ENCODE peak calls at places on chromosomes 4 and X, in seven cellular contexts. F is prostate gland, G is Panc1, B is GM23338, K is HCT116, X is breast epithelium, O is HL-60. T is an unnamed sample.

GRCh38 chr4:134202557-134202956 is 968 bp upstream of the PABPC4L start:
- DNase-seq in F (peak), G (no peak), B (no peak), K (no peak), X (no peak), O (no peak), T (no peak)

GRCh38 chr4:126172126-126172525 is 857.4 kb downstream of the FAT4 start:
- DNase-seq in F (no peak), G (no peak), B (no peak), K (no peak), X (no peak), O (peak), T (no peak)

GRCh38 chr4:72171761-72172160 is 140.0 kb downstream of the NPFFR2 start:
- DNase-seq in F (no peak), G (no peak), B (no peak), K (no peak), X (no peak), O (no peak), T (no peak)

GRCh38 chrX:116281106-116281505 is 110.6 kb downstream of the AGTR2 start:
- DNase-seq in F (no peak), G (no peak), B (peak), K (no peak), X (no peak), O (no peak), T (no peak)

GRCh38 chrX:76148011-76148665 is 24.7 kb upstream of the PBDC1 start:
- DNase-seq in F (no peak), G (no peak), B (no peak), K (no peak), X (no peak), O (peak), T (no peak)

GRCh38 chrX:118634336-118634735 is 93.1 kb upstream of the IL13RA1 start:
- DNase-seq in F (no peak), G (no peak), B (no peak), K (no peak), X (no peak), O (no peak), T (no peak)

GRCh38 chr4:17027495-17027894 is 129.1 kb upstream of the LDB2 start:
- DNase-seq in F (no peak), G (no peak), B (no peak), K (peak), X (no peak), O (no peak), T (no peak)

GRCh38 chr4:48275247-48275646 is 5.6 kb upstream of the TEC start:
- DNase-seq in F (no peak), G (no peak), B (peak), K (peak), X (no peak), O (peak), T (no peak)

GRCh38 chr4:114512595-114513295 is 85.9 kb upstream of the UGT8 start:
- DNase-seq in F (no peak), G (no peak), B (no peak), K (no peak), X (no peak), O (no peak), T (no peak)

GRCh38 chr4:26094911-26095310 is 180.9 kb downstream of the SMIM20 start:
- DNase-seq in F (no peak), G (no peak), B (no peak), K (no peak), X (no peak), O (no peak), T (no peak)

DNA sequence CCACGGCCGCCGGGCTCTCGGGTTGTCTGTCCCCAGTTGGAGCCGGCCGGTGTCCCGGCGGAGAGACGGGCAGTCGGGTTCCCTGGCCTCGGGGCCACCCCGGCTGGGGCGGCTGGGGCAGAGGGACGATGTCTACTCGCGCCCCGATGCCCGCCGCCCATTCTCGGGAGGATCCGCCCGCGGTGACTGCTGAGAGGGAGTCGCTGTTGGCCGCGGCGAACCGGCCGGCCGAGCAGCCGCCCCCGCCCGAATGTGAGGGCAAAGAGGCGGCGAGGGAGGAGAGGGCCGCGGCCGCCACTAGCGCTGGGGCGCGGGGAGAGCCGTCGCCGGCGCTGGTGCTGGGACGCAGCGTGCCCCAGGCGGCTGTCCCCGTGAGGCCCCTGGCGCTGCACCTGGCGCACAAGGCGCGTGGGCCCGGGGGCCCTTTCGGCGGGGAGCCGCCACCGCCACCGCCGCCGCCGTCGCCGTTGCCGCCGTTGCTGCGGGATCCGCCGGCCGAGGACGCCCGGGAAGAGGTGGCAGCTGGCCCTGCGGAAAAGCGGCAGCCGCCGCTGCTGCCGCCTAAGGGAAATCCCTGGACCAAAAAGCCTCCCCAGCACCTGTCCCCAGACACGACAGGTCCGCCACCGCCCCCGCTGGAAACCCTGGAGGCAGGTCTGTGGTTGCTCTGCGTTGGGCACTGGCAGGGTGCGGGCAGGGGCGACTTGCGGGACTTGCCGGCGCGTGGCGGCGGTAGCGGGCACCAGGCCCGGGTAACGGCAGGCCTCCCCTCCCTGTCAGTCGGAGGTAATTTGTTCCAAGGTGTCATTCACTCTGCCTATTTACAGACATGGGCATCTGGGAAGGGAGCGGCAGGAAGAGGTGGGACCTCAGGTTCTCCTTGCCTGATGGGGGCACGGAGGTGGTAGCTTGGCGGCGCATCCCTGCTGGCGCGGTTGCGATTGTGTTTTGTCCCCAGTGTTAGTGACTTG is 739 bp downstream of the LARP1B start:
- DNase-seq in F (peak), G (no peak), B (peak), K (peak), X (peak), O (peak), T (peak)
- TF ChIP-seq POLR2AphosphoS5 in F (peak), G (no peak), B (peak), K (peak), X (no peak), O (peak), T (no peak)

GRCh38 chr4:185318679-185319078 is 77.0 kb downstream of the LRP2BP start:
- DNase-seq in F (no peak), G (no peak), B (peak), K (no peak), X (no peak), O (no peak), T (no peak)
- TF ChIP-seq POLR2AphosphoS5 in F (peak), G (no peak), B (no peak), K (no peak), X (no peak), O (no peak), T (no peak)

DNA sequence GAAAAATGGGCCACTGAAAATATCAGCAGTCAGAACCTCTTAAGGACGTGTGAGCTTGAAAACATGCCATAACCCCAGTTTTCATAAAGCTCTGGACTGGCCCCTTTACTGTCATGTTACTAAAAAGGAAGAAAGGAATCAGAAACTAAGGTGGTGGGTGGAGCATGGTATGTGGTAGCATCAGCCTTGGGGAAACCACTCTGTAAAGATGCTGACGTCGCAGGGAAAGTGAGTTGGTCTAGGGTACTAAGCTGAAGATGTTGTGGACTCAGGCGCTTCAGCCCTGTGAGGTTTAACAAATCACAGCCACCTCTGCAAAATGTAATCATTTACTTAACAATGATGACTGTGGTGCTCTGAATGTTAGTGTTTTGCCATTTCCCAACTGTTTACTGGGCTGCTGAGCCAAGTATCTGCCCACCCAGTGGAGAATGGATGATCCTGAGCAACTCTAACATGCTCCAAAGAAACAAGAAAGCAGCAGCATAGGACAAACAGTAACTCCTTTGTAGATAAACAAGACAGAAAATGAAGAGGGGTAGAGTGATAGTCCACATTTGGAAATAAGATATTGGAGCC is 33.4 kb downstream of the C4orf54 start:
- DNase-seq in F (no peak), G (no peak), B (peak), K (no peak), X (no peak), O (no peak), T (no peak)
- TF ChIP-seq POLR2AphosphoS5 in F (no peak), G (no peak), B (no peak), K (no peak), X (no peak), O (no peak), T (no peak)

DNA sequence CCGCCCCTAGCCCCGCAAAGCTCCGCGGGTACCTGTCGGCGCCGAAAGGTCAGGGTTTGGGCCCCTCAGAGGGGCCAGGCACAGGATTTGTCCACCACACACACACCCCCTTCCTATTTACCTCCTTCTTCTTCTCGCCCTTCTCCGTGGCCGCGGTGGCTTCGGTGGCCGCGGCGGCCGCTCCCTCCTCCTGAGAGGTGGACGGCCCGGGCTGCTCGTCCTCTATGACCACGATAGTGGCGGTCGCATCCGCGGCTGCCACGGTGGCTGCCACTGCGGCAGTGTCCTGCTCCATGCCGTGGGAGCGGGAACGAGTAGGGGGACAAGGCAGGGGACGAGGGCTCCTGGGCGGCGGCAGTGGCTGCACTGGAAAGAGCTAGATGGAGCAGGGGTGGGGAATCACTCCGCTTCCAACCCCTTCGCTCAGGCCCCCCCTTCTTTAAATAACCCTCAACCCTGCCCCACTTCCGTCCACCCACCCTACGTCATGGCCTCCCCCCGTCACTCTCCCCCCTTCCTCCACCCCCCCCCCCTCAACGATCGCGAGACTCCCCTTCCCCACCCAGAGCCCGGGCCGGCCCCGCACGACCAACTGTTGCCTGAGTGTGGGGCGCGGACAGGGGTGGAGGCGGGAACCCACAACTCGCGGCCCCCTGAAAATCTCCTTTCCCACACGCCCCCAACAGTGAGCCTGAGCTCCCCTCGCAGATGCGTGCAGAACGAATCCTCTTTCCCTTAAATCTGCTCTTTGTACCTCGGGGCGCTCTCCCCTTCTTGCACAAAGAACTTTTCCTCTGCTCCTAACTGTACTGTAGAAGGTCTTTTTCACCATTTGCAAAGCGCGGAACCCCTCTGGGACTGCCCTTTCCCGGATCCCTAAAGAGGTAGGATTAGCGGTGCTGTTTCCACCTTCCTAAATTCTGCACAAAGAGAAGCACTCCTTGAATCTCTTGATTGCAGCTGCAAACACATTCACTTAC is at the start of gene SMARCA1:
- DNase-seq in F (peak), G (no peak), B (peak), K (peak), X (no peak), O (no peak), T (no peak)
- TF ChIP-seq POLR2AphosphoS5 in F (no peak), G (peak), B (peak), K (peak), X (no peak), O (no peak), T (peak)

GRCh38 chr4:3429651-3430050 is 12.1 kb upstream of the HGFAC start:
- DNase-seq in F (no peak), G (no peak), B (no peak), K (no peak), X (no peak), O (no peak), T (no peak)

GRCh38 chr4:3427134-3427476 is 14.7 kb upstream of the HGFAC start:
- DNase-seq in F (no peak), G (no peak), B (no peak), K (no peak), X (no peak), O (no peak), T (no peak)

GRCh38 chr4:3430524-3430923 is 11.2 kb upstream of the HGFAC start:
- DNase-seq in F (no peak), G (no peak), B (no peak), K (no peak), X (no peak), O (no peak), T (no peak)

GRCh38 chr4:3426465-3427133 is 15.2 kb upstream of the HGFAC start:
- DNase-seq in F (no peak), G (no peak), B (no peak), K (no peak), X (no peak), O (no peak), T (no peak)

DNA sequence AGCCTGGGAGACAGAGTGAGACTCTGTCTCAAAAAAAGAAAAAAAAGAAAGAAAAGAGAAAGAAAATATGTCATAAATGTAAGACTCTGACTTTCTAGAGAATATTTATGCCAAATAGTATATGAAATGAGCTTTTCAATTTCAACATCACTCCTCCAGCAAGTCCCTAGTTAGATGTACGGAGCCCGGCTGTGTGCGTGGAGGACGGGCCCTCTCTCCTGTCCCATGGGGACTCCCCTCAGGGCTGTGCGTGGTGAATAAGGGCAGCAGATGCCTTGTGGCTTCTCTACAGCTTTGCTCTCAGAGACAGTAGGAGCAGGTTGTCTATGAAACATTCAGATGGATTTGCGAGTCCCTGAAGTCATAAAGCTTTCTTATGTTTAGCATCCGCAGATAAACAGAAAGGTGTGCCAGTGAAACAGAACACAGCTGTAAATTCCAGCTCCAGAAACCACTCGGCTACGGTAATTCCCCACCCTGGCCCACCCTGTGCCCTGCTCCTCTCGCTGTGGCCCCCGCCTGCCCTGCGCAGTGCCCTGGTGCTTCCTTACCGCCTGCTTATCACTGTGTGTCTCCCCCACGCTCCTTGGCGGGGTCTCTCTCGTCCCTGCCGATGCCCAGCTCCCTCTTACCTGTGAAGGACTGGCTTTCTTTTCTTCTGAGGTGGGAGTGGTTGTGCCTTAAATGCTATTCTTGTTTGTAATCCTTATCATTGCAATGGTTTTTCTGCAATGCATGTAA is 13.9 kb upstream of the HGFAC start:
- DNase-seq in F (no peak), G (no peak), B (no peak), K (no peak), X (no peak), O (no peak), T (no peak)
- TF ChIP-seq POLR2AphosphoS5 in F (no peak), G (no peak), B (no peak), K (no peak), X (no peak), O (no peak), T (no peak)

GRCh38 chr4:176320340-176320975 is 692 bp downstream of the SPCS3 start:
- DNase-seq in F (peak), G (no peak), B (peak), K (peak), X (peak), O (peak), T (peak)
- TF ChIP-seq POLR2AphosphoS5 in F (no peak), G (no peak), B (no peak), K (peak), X (no peak), O (no peak), T (no peak)

DNA sequence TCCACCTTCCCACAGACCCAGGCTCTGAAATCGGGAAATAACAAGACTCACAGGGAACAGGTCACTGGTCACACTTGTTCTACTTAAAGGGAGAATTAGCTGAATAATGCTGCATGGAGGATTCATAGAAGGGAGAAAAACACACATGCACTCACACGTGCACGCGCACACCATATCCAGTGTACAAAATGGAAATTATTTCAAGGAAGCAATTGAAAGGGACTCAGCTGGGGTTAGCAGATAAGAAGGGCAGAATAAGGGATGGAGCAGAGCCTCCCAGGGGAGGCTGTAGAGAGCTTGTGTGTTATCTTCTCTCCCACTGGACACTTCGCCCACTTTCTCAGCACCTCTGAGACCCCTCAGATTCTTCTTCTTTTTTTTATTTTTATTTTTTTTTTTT is 10.3 kb downstream of the GABRQ start:
- DNase-seq in F (no peak), G (no peak), B (no peak), K (no peak), X (no peak), O (no peak), T (no peak)
- TF ChIP-seq POLR2AphosphoS5 in F (no peak), G (no peak), B (no peak), K (no peak), X (no peak), O (no peak), T (no peak)